ENCODE peak calls at places on chromosomes 13 and 19, in nine cellular contexts. One of them, this sample, is unnamed.

GRCh38 chr19:952680-953500 is 27.1 kb downstream of the ARID3A start:
- DNase-seq in GM18507: no peak
- DNase-seq in stimulated activated CD4-positive, alpha-beta T cell treated with anti-CD3 and anti-CD28 coated beads, Interleukin-4, amount 100 ng/mL, for 24 hours: no peak
- DNase-seq in caudate nucleus: no peak
- DNase-seq in stimulated activated CD8-positive, alpha-beta memory T cell treated with anti-CD3 and anti-CD28 coated beads, Interleukin-2, amount 100 ng/mL, for 1 hour: no peak
- DNase-seq in ascending aorta: no peak
- DNase-seq in cardiac fibroblast: peak
- DNase-seq in colonic mucosa: peak
- DNase-seq in nephron progenitor cell: no peak
- DNase-seq in this sample: no peak

GRCh38 chr13:42055500-42056085 is 7.1 kb downstream of the DGKH start:
- DNase-seq in cardiac fibroblast: no peak
- DNase-seq in ascending aorta: no peak
- DNase-seq in GM18507: no peak
- DNase-seq in nephron progenitor cell: no peak
- DNase-seq in stimulated activated CD4-positive, alpha-beta T cell treated with anti-CD3 and anti-CD28 coated beads, Interleukin-4, amount 100 ng/mL, for 24 hours: no peak
- DNase-seq in caudate nucleus: no peak
- DNase-seq in stimulated activated CD8-positive, alpha-beta memory T cell treated with anti-CD3 and anti-CD28 coated beads, Interleukin-2, amount 100 ng/mL, for 1 hour: no peak
- DNase-seq in colonic mucosa: no peak
- DNase-seq in this sample: no peak

GRCh38 chr13:28022848-28023518 is 34.5 kb upstream of the URAD start:
- DNase-seq in cardiac fibroblast: peak
- DNase-seq in colonic mucosa: no peak
- DNase-seq in ascending aorta: no peak
- DNase-seq in caudate nucleus: no peak
- DNase-seq in nephron progenitor cell: peak
- DNase-seq in stimulated activated CD8-positive, alpha-beta memory T cell treated with anti-CD3 and anti-CD28 coated beads, Interleukin-2, amount 100 ng/mL, for 1 hour: no peak
- DNase-seq in stimulated activated CD4-positive, alpha-beta T cell treated with anti-CD3 and anti-CD28 coated beads, Interleukin-4, amount 100 ng/mL, for 24 hours: no peak
- DNase-seq in GM18507: no peak
- DNase-seq in this sample: no peak

GRCh38 chr19:5104871-5105351 is 136.0 kb downstream of the KDM4B start:
- DNase-seq in nephron progenitor cell: no peak
- DNase-seq in colonic mucosa: no peak
- DNase-seq in ascending aorta: no peak
- DNase-seq in caudate nucleus: no peak
- DNase-seq in stimulated activated CD4-positive, alpha-beta T cell treated with anti-CD3 and anti-CD28 coated beads, Interleukin-4, amount 100 ng/mL, for 24 hours: no peak
- DNase-seq in stimulated activated CD8-positive, alpha-beta memory T cell treated with anti-CD3 and anti-CD28 coated beads, Interleukin-2, amount 100 ng/mL, for 1 hour: no peak
- DNase-seq in cardiac fibroblast: no peak
- DNase-seq in GM18507: no peak
- DNase-seq in this sample: no peak

GRCh38 chr13:91036886-91037285 is 310.6 kb upstream of the MIR17HG start:
- DNase-seq in stimulated activated CD8-positive, alpha-beta memory T cell treated with anti-CD3 and anti-CD28 coated beads, Interleukin-2, amount 100 ng/mL, for 1 hour: no peak
- DNase-seq in caudate nucleus: peak
- DNase-seq in stimulated activated CD4-positive, alpha-beta T cell treated with anti-CD3 and anti-CD28 coated beads, Interleukin-4, amount 100 ng/mL, for 24 hours: no peak
- DNase-seq in nephron progenitor cell: no peak
- DNase-seq in GM18507: no peak
- DNase-seq in cardiac fibroblast: no peak
- DNase-seq in ascending aorta: no peak
- DNase-seq in colonic mucosa: no peak
- DNase-seq in this sample: peak

GRCh38 chr19:7888145-7888825 is at the start of gene LRRC8E:
- DNase-seq in stimulated activated CD4-positive, alpha-beta T cell treated with anti-CD3 and anti-CD28 coated beads, Interleukin-4, amount 100 ng/mL, for 24 hours: peak
- DNase-seq in cardiac fibroblast: peak
- DNase-seq in GM18507: no peak
- DNase-seq in stimulated activated CD8-positive, alpha-beta memory T cell treated with anti-CD3 and anti-CD28 coated beads, Interleukin-2, amount 100 ng/mL, for 1 hour: no peak
- DNase-seq in colonic mucosa: peak
- DNase-seq in nephron progenitor cell: peak
- DNase-seq in ascending aorta: no peak
- DNase-seq in caudate nucleus: no peak
- DNase-seq in this sample: no peak

GRCh38 chr13:29435125-29435911 is 160.2 kb downstream of the SLC7A1 start:
- DNase-seq in GM18507: no peak
- DNase-seq in ascending aorta: peak
- DNase-seq in caudate nucleus: no peak
- DNase-seq in colonic mucosa: no peak
- DNase-seq in stimulated activated CD4-positive, alpha-beta T cell treated with anti-CD3 and anti-CD28 coated beads, Interleukin-4, amount 100 ng/mL, for 24 hours: no peak
- DNase-seq in nephron progenitor cell: no peak
- DNase-seq in stimulated activated CD8-positive, alpha-beta memory T cell treated with anti-CD3 and anti-CD28 coated beads, Interleukin-2, amount 100 ng/mL, for 1 hour: no peak
- DNase-seq in cardiac fibroblast: peak
- DNase-seq in this sample: no peak

GRCh38 chr19:33214621-33215020 is 11.0 kb downstream of the SLC7A10 start:
- DNase-seq in colonic mucosa: no peak
- DNase-seq in caudate nucleus: no peak
- DNase-seq in stimulated activated CD4-positive, alpha-beta T cell treated with anti-CD3 and anti-CD28 coated beads, Interleukin-4, amount 100 ng/mL, for 24 hours: no peak
- DNase-seq in ascending aorta: no peak
- DNase-seq in stimulated activated CD8-positive, alpha-beta memory T cell treated with anti-CD3 and anti-CD28 coated beads, Interleukin-2, amount 100 ng/mL, for 1 hour: no peak
- DNase-seq in GM18507: no peak
- DNase-seq in nephron progenitor cell: peak
- DNase-seq in cardiac fibroblast: peak
- DNase-seq in this sample: no peak

GRCh38 chr19:47729799-47730520 is 15.4 kb upstream of the NOP53 start:
- DNase-seq in nephron progenitor cell: peak
- DNase-seq in colonic mucosa: peak
- DNase-seq in caudate nucleus: peak
- DNase-seq in cardiac fibroblast: peak
- DNase-seq in ascending aorta: peak
- DNase-seq in stimulated activated CD4-positive, alpha-beta T cell treated with anti-CD3 and anti-CD28 coated beads, Interleukin-4, amount 100 ng/mL, for 24 hours: peak
- DNase-seq in GM18507: no peak
- DNase-seq in stimulated activated CD8-positive, alpha-beta memory T cell treated with anti-CD3 and anti-CD28 coated beads, Interleukin-2, amount 100 ng/mL, for 1 hour: no peak
- DNase-seq in this sample: no peak

GRCh38 chr13:60258349-60258748 is 94.6 kb upstream of the DIAPH3 start:
- DNase-seq in cardiac fibroblast: no peak
- DNase-seq in colonic mucosa: no peak
- DNase-seq in nephron progenitor cell: no peak
- DNase-seq in GM18507: no peak
- DNase-seq in stimulated activated CD8-positive, alpha-beta memory T cell treated with anti-CD3 and anti-CD28 coated beads, Interleukin-2, amount 100 ng/mL, for 1 hour: no peak
- DNase-seq in ascending aorta: no peak
- DNase-seq in caudate nucleus: no peak
- DNase-seq in stimulated activated CD4-positive, alpha-beta T cell treated with anti-CD3 and anti-CD28 coated beads, Interleukin-4, amount 100 ng/mL, for 24 hours: no peak
- DNase-seq in this sample: no peak

GRCh38 chr19:12330340-12330739 is 3.1 kb downstream of the ZNF563 start:
- DNase-seq in cardiac fibroblast: no peak
- DNase-seq in nephron progenitor cell: no peak
- DNase-seq in stimulated activated CD8-positive, alpha-beta memory T cell treated with anti-CD3 and anti-CD28 coated beads, Interleukin-2, amount 100 ng/mL, for 1 hour: no peak
- DNase-seq in stimulated activated CD4-positive, alpha-beta T cell treated with anti-CD3 and anti-CD28 coated beads, Interleukin-4, amount 100 ng/mL, for 24 hours: no peak
- DNase-seq in colonic mucosa: no peak
- DNase-seq in GM18507: no peak
- DNase-seq in ascending aorta: no peak
- DNase-seq in caudate nucleus: no peak
- DNase-seq in this sample: no peak

GRCh38 chr13:109873351-109874123 is 87.2 kb upstream of the IRS2 start:
- DNase-seq in cardiac fibroblast: no peak
- DNase-seq in nephron progenitor cell: no peak
- DNase-seq in GM18507: no peak
- DNase-seq in caudate nucleus: no peak
- DNase-seq in stimulated activated CD4-positive, alpha-beta T cell treated with anti-CD3 and anti-CD28 coated beads, Interleukin-4, amount 100 ng/mL, for 24 hours: no peak
- DNase-seq in ascending aorta: no peak
- DNase-seq in colonic mucosa: no peak
- DNase-seq in stimulated activated CD8-positive, alpha-beta memory T cell treated with anti-CD3 and anti-CD28 coated beads, Interleukin-2, amount 100 ng/mL, for 1 hour: no peak
- DNase-seq in this sample: no peak

GRCh38 chr13:109180905-109181425 is 551.6 kb downstream of the MYO16 start:
- DNase-seq in stimulated activated CD8-positive, alpha-beta memory T cell treated with anti-CD3 and anti-CD28 coated beads, Interleukin-2, amount 100 ng/mL, for 1 hour: no peak
- DNase-seq in nephron progenitor cell: no peak
- DNase-seq in stimulated activated CD4-positive, alpha-beta T cell treated with anti-CD3 and anti-CD28 coated beads, Interleukin-4, amount 100 ng/mL, for 24 hours: no peak
- DNase-seq in GM18507: no peak
- DNase-seq in ascending aorta: no peak
- DNase-seq in cardiac fibroblast: peak
- DNase-seq in caudate nucleus: no peak
- DNase-seq in colonic mucosa: no peak
- DNase-seq in this sample: no peak

GRCh38 chr19:42246869-42247630 is 4.6 kb upstream of the GSK3A start:
- DNase-seq in ascending aorta: no peak
- DNase-seq in stimulated activated CD8-positive, alpha-beta memory T cell treated with anti-CD3 and anti-CD28 coated beads, Interleukin-2, amount 100 ng/mL, for 1 hour: no peak
- DNase-seq in nephron progenitor cell: no peak
- DNase-seq in caudate nucleus: no peak
- DNase-seq in cardiac fibroblast: peak
- DNase-seq in GM18507: no peak
- DNase-seq in stimulated activated CD4-positive, alpha-beta T cell treated with anti-CD3 and anti-CD28 coated beads, Interleukin-4, amount 100 ng/mL, for 24 hours: no peak
- DNase-seq in colonic mucosa: no peak
- DNase-seq in this sample: no peak